ENCODE peak calls at places on chromosomes 5 and 9, in six cellular contexts. One of them, this sample, is unnamed.

GRCh38 chr9:92004045-92004392 is 54.0 kb upstream of the ROR2 start:
- DNase-seq in IMR-90: no peak
- DNase-seq in NB4: no peak
- DNase-seq in tibial nerve: no peak
- DNase-seq in stomach: no peak
- DNase-seq in transverse colon: no peak
- DNase-seq in this sample: no peak

GRCh38 chr9:99046068-99046467 is 58.8 kb upstream of the TGFBR1 start:
- DNase-seq in tibial nerve: no peak
- DNase-seq in IMR-90: no peak
- DNase-seq in stomach: no peak
- DNase-seq in transverse colon: no peak
- DNase-seq in NB4: no peak
- DNase-seq in this sample: no peak

GRCh38 chr9:81596671-81597426 is 92.5 kb downstream of the TLE1 start:
- DNase-seq in IMR-90: no peak
- DNase-seq in stomach: no peak
- DNase-seq in transverse colon: no peak
- DNase-seq in NB4: no peak
- DNase-seq in tibial nerve: no peak
- DNase-seq in this sample: no peak

GRCh38 chr5:165370772-165371171 is 1865.4 kb downstream of the MAT2B start:
- DNase-seq in tibial nerve: no peak
- DNase-seq in transverse colon: no peak
- DNase-seq in IMR-90: peak; percentile 61
- DNase-seq in stomach: no peak
- DNase-seq in NB4: no peak
- DNase-seq in this sample: no peak

GRCh38 chr9:123353984-123354591 is 1.9 kb upstream of the CRB2 start:
- DNase-seq in transverse colon: peak; percentile 71
- DNase-seq in NB4: peak; percentile 71
- DNase-seq in tibial nerve: peak; percentile 50
- DNase-seq in IMR-90: peak; percentile 46
- DNase-seq in stomach: peak; percentile 72
- DNase-seq in this sample: peak; percentile 65

GRCh38 chr9:89400398-89401116 is 82.3 kb downstream of the SECISBP2 start:
- DNase-seq in transverse colon: no peak
- DNase-seq in stomach: no peak
- DNase-seq in IMR-90: no peak
- DNase-seq in tibial nerve: no peak
- DNase-seq in NB4: peak; percentile 90
- DNase-seq in this sample: no peak

GRCh38 chr9:108033976-108034964 is 544.7 kb upstream of the KLF4 start:
- DNase-seq in IMR-90: peak; percentile 94
- DNase-seq in tibial nerve: no peak
- DNase-seq in stomach: no peak
- DNase-seq in NB4: no peak
- DNase-seq in transverse colon: no peak
- DNase-seq in this sample: no peak

GRCh38 chr5:34930527-34930844 is 1.1 kb downstream of the DNAJC21 start:
- DNase-seq in IMR-90: peak; percentile 73
- DNase-seq in NB4: no peak
- DNase-seq in stomach: no peak
- DNase-seq in transverse colon: no peak
- DNase-seq in tibial nerve: no peak
- DNase-seq in this sample: no peak

GRCh38 chr5:56019306-56020272 is 24.8 kb upstream of the IL6ST start:
- DNase-seq in transverse colon: no peak
- DNase-seq in IMR-90: peak; percentile 40
- DNase-seq in stomach: no peak
- DNase-seq in tibial nerve: no peak
- DNase-seq in NB4: no peak
- DNase-seq in this sample: no peak

GRCh38 chr5:156121234-156121633 is 205.7 kb upstream of the SGCD start:
- DNase-seq in tibial nerve: no peak
- DNase-seq in stomach: no peak
- DNase-seq in NB4: no peak
- DNase-seq in IMR-90: peak; percentile 93
- DNase-seq in transverse colon: no peak
- DNase-seq in this sample: no peak

GRCh38 chr5:115267617-115268016 is 4.9 kb upstream of the PGGT1B start:
- DNase-seq in IMR-90: peak; percentile 83
- DNase-seq in NB4: no peak
- DNase-seq in tibial nerve: no peak
- DNase-seq in stomach: no peak
- DNase-seq in transverse colon: no peak
- DNase-seq in this sample: no peak

GRCh38 chr5:41270423-41271251 is 57.3 kb upstream of the C6 start:
- DNase-seq in transverse colon: peak; percentile 15
- DNase-seq in stomach: peak; percentile 30
- DNase-seq in NB4: peak; percentile 50
- DNase-seq in IMR-90: peak; percentile 76
- DNase-seq in tibial nerve: peak; percentile 31
- DNase-seq in this sample: peak; percentile 53

GRCh38 chr9:137604345-137605145 is 941 bp upstream of the ARRDC1 start:
- DNase-seq in NB4: peak; percentile 41
- DNase-seq in transverse colon: no peak
- DNase-seq in tibial nerve: no peak
- DNase-seq in stomach: no peak
- DNase-seq in IMR-90: no peak
- DNase-seq in this sample: no peak

GRCh38 chr5:127810014-127810413 is 106.8 kb downstream of the CCDC192 start:
- DNase-seq in NB4: no peak
- DNase-seq in transverse colon: no peak
- DNase-seq in tibial nerve: no peak
- DNase-seq in IMR-90: no peak
- DNase-seq in stomach: no peak
- DNase-seq in this sample: no peak

GRCh38 chr9:125747053-125747764 is at the start of gene PBX3:
- DNase-seq in transverse colon: peak; percentile 54
- DNase-seq in IMR-90: no peak
- DNase-seq in NB4: peak; percentile 63
- DNase-seq in stomach: peak; percentile 60
- DNase-seq in tibial nerve: no peak
- DNase-seq in this sample: peak; percentile 74

GRCh38 chr5:15957124-15957523 is 222.5 kb downstream of the MARCHF11 start:
- DNase-seq in stomach: no peak
- DNase-seq in IMR-90: no peak
- DNase-seq in NB4: no peak
- DNase-seq in transverse colon: no peak
- DNase-seq in tibial nerve: no peak
- DNase-seq in this sample: no peak

GRCh38 chr9:126031116-126031515 is 283.9 kb downstream of the PBX3 start:
- DNase-seq in stomach: no peak
- DNase-seq in tibial nerve: no peak
- DNase-seq in transverse colon: no peak
- DNase-seq in IMR-90: no peak
- DNase-seq in NB4: no peak
- DNase-seq in this sample: peak; percentile 31

GRCh38 chr9:89448381-89448780 is 49.5 kb downstream of the SEMA4D start:
- DNase-seq in stomach: no peak
- DNase-seq in tibial nerve: no peak
- DNase-seq in transverse colon: no peak
- DNase-seq in NB4: no peak
- DNase-seq in IMR-90: no peak
- DNase-seq in this sample: no peak

GRCh38 chr5:164672931-164673694 is 1167.7 kb downstream of the MAT2B start:
- DNase-seq in IMR-90: peak; percentile 17
- DNase-seq in tibial nerve: no peak
- DNase-seq in stomach: no peak
- DNase-seq in transverse colon: no peak
- DNase-seq in NB4: peak; percentile 12
- DNase-seq in this sample: no peak

GRCh38 chr9:90870646-90871326 is 69.2 kb downstream of the SYK start:
- DNase-seq in IMR-90: peak; percentile 44
- DNase-seq in stomach: peak; percentile 38
- DNase-seq in NB4: peak; percentile 60
- DNase-seq in transverse colon: peak; percentile 37
- DNase-seq in tibial nerve: peak; percentile 37
- DNase-seq in this sample: no peak

GRCh38 chr5:115160975-115161475 is 8.7 kb downstream of the TRIM36 start:
- DNase-seq in tibial nerve: no peak
- DNase-seq in NB4: no peak
- DNase-seq in IMR-90: no peak
- DNase-seq in stomach: no peak
- DNase-seq in transverse colon: no peak
- DNase-seq in this sample: no peak

GRCh38 chr5:78893959-78894676 is 91.0 kb downstream of the ARSB start:
- DNase-seq in IMR-90: peak; percentile 34
- DNase-seq in NB4: no peak
- DNase-seq in stomach: no peak
- DNase-seq in tibial nerve: no peak
- DNase-seq in transverse colon: no peak
- DNase-seq in this sample: no peak

GRCh38 chr5:149211566-149211965 is 60.1 kb upstream of the AFAP1L1 start:
- DNase-seq in stomach: no peak
- DNase-seq in IMR-90: peak; percentile 73
- DNase-seq in transverse colon: no peak
- DNase-seq in NB4: no peak
- DNase-seq in tibial nerve: no peak
- DNase-seq in this sample: no peak

GRCh38 chr5:180128671-180129261 is 57.2 kb upstream of the RNF130 start:
- DNase-seq in transverse colon: no peak
- DNase-seq in IMR-90: no peak
- DNase-seq in NB4: no peak
- DNase-seq in stomach: peak; percentile 13
- DNase-seq in tibial nerve: no peak
- DNase-seq in this sample: no peak

GRCh38 chr5:155480731-155481131 is 467.2 kb downstream of the KIF4B start:
- DNase-seq in transverse colon: no peak
- DNase-seq in IMR-90: no peak
- DNase-seq in NB4: no peak
- DNase-seq in tibial nerve: no peak
- DNase-seq in stomach: no peak
- DNase-seq in this sample: no peak

GRCh38 chr9:97670586-97670985 is 26.6 kb downstream of the XPA start:
- DNase-seq in transverse colon: no peak
- DNase-seq in stomach: no peak
- DNase-seq in tibial nerve: no peak
- DNase-seq in NB4: no peak
- DNase-seq in IMR-90: no peak
- DNase-seq in this sample: no peak

GRCh38 chr5:6551287-6551954 is 81.4 kb downstream of the NSUN2 start:
- DNase-seq in IMR-90: no peak
- DNase-seq in NB4: no peak
- DNase-seq in stomach: no peak
- DNase-seq in transverse colon: no peak
- DNase-seq in tibial nerve: no peak
- DNase-seq in this sample: no peak

GRCh38 chr5:10451137-10451824 is 9.6 kb downstream of the ROPN1L start:
- DNase-seq in NB4: peak; percentile 93
- DNase-seq in stomach: no peak
- DNase-seq in IMR-90: no peak
- DNase-seq in transverse colon: no peak
- DNase-seq in tibial nerve: no peak
- DNase-seq in this sample: no peak

GRCh38 chr5:82931110-82931509 is 146.1 kb downstream of the TMEM167A start:
- DNase-seq in tibial nerve: no peak
- DNase-seq in NB4: no peak
- DNase-seq in stomach: no peak
- DNase-seq in IMR-90: peak; percentile 15
- DNase-seq in transverse colon: no peak
- DNase-seq in this sample: no peak

GRCh38 chr5:63959177-63959982 is 2.9 kb downstream of the HTR1A start:
- DNase-seq in NB4: no peak
- DNase-seq in transverse colon: no peak
- DNase-seq in tibial nerve: no peak
- DNase-seq in IMR-90: no peak
- DNase-seq in stomach: no peak
- DNase-seq in this sample: peak; percentile 38

GRCh38 chr5:155418960-155419579 is 405.5 kb downstream of the KIF4B start:
- DNase-seq in IMR-90: no peak
- DNase-seq in stomach: no peak
- DNase-seq in transverse colon: no peak
- DNase-seq in tibial nerve: no peak
- DNase-seq in NB4: no peak
- DNase-seq in this sample: no peak

GRCh38 chr9:112898872-112899281 is 8.2 kb upstream of the SLC46A2 start:
- DNase-seq in stomach: no peak
- DNase-seq in NB4: peak; percentile 46
- DNase-seq in IMR-90: no peak
- DNase-seq in transverse colon: no peak
- DNase-seq in tibial nerve: no peak
- DNase-seq in this sample: no peak
- H3K4me3 ChIP-seq in stomach: no peak overlapping the region
- H3K4me3 ChIP-seq in NB4: no peak overlapping the region
- H3K4me3 ChIP-seq in IMR-90: no peak overlapping the region
- H3K4me3 ChIP-seq in transverse colon: no peak overlapping the region
- H3K4me3 ChIP-seq in tibial nerve: no peak overlapping the region
- H3K4me3 ChIP-seq in this sample: no peak overlapping the region

GRCh38 chr9:35829084-35829763 is at the start of gene TMEM8B:
- DNase-seq in tibial nerve: peak; percentile 99
- DNase-seq in NB4: peak; percentile 84
- DNase-seq in transverse colon: peak; percentile 97
- DNase-seq in stomach: peak; percentile 99
- DNase-seq in IMR-90: peak; percentile 83
- DNase-seq in this sample: peak; percentile 97
- TF ChIP-seq POLR2A in tibial nerve: peak; percentile 62
- TF ChIP-seq POLR2A in NB4: peak; percentile 24
- TF ChIP-seq POLR2A in transverse colon: peak; percentile 35
- TF ChIP-seq POLR2A in stomach: no peak
- TF ChIP-seq POLR2A in IMR-90: peak; percentile 31
- TF ChIP-seq POLR2A in this sample: no peak

GRCh38 chr5:169695919-169696490 is 58.9 kb downstream of the DOCK2 start:
- DNase-seq in transverse colon: no peak
- DNase-seq in tibial nerve: no peak
- DNase-seq in IMR-90: peak; percentile 98
- DNase-seq in NB4: no peak
- DNase-seq in stomach: no peak
- DNase-seq in this sample: no peak
- H3K4me3 ChIP-seq in transverse colon: no peak overlapping the region
- H3K4me3 ChIP-seq in tibial nerve: no peak overlapping the region
- H3K4me3 ChIP-seq in IMR-90: no peak overlapping the region
- H3K4me3 ChIP-seq in NB4: no peak overlapping the region
- H3K4me3 ChIP-seq in stomach: no peak overlapping the region
- H3K4me3 ChIP-seq in this sample: no peak overlapping the region

GRCh38 chr9:113401027-113401792 is at the start of gene ALAD:
- DNase-seq in tibial nerve: peak; percentile 94
- DNase-seq in NB4: peak; percentile 98
- DNase-seq in IMR-90: peak; percentile 97
- DNase-seq in stomach: peak; percentile 100
- DNase-seq in transverse colon: peak; percentile 100
- DNase-seq in this sample: peak; percentile 100
- TF ChIP-seq POLR2A in tibial nerve: peak; percentile 63
- TF ChIP-seq POLR2A in NB4: peak; percentile 59
- TF ChIP-seq POLR2A in IMR-90: no peak
- TF ChIP-seq POLR2A in stomach: no peak
- TF ChIP-seq POLR2A in transverse colon: peak; percentile 64
- TF ChIP-seq POLR2A in this sample: peak; percentile 68

GRCh38 chr9:36150529-36151305 is 14.2 kb downstream of the GLIPR2 start:
- DNase-seq in transverse colon: no peak
- DNase-seq in NB4: peak; percentile 32
- DNase-seq in IMR-90: peak; percentile 54
- DNase-seq in tibial nerve: no peak
- DNase-seq in stomach: no peak
- DNase-seq in this sample: no peak
- H3K4me3 ChIP-seq in transverse colon: no peak overlapping the region
- H3K4me3 ChIP-seq in NB4: peak overlapping the region; percentile 48
- H3K4me3 ChIP-seq in IMR-90: no peak overlapping the region
- H3K4me3 ChIP-seq in tibial nerve: no peak overlapping the region
- H3K4me3 ChIP-seq in stomach: no peak overlapping the region
- H3K4me3 ChIP-seq in this sample: no peak overlapping the region

This sample was measured in right lobe of liver.